ENCODE peak calls at places on chromosomes 11 and 22, in seven cellular contexts. One of them, this sample, is unnamed.

GRCh38 chr11:74023291-74023690 is 14.4 kb upstream of the UCP3 start:
- DNase-seq in stimulated activated CD4-positive, alpha-beta T cell treated with anti-CD3 and anti-CD28 coated beads, Interleukin-2, amount 100 ng/mL, for 24 hours: no peak
- DNase-seq in NCI-H187: no peak
- DNase-seq in iPS-NIHi11: no peak
- DNase-seq in EL: no peak
- DNase-seq in NCI-H460: no peak
- DNase-seq in WERI-Rb-1: no peak
- DNase-seq in this sample: no peak

GRCh38 chr11:78526497-78527146 is 48.0 kb downstream of the NARS2 start:
- DNase-seq in stimulated activated CD4-positive, alpha-beta T cell treated with anti-CD3 and anti-CD28 coated beads, Interleukin-2, amount 100 ng/mL, for 24 hours: no peak
- DNase-seq in NCI-H187: no peak
- DNase-seq in iPS-NIHi11: no peak
- DNase-seq in EL: no peak
- DNase-seq in NCI-H460: no peak
- DNase-seq in WERI-Rb-1: no peak
- DNase-seq in this sample: no peak

GRCh38 chr22:25774575-25775026 is 32.6 kb downstream of the MYO18B start:
- DNase-seq in stimulated activated CD4-positive, alpha-beta T cell treated with anti-CD3 and anti-CD28 coated beads, Interleukin-2, amount 100 ng/mL, for 24 hours: no peak
- DNase-seq in NCI-H187: no peak
- DNase-seq in iPS-NIHi11: peak
- DNase-seq in EL: no peak
- DNase-seq in NCI-H460: no peak
- DNase-seq in WERI-Rb-1: peak
- DNase-seq in this sample: peak

GRCh38 chr11:132099692-132100091 is 729.3 kb downstream of the NTM start:
- DNase-seq in stimulated activated CD4-positive, alpha-beta T cell treated with anti-CD3 and anti-CD28 coated beads, Interleukin-2, amount 100 ng/mL, for 24 hours: no peak
- DNase-seq in NCI-H187: no peak
- DNase-seq in iPS-NIHi11: peak
- DNase-seq in EL: no peak
- DNase-seq in NCI-H460: no peak
- DNase-seq in WERI-Rb-1: peak
- DNase-seq in this sample: peak

GRCh38 chr11:833114-833791 is 501 bp downstream of the CD151 start:
- DNase-seq in stimulated activated CD4-positive, alpha-beta T cell treated with anti-CD3 and anti-CD28 coated beads, Interleukin-2, amount 100 ng/mL, for 24 hours: no peak
- DNase-seq in NCI-H187: no peak
- DNase-seq in iPS-NIHi11: no peak
- DNase-seq in EL: peak
- DNase-seq in NCI-H460: no peak
- DNase-seq in WERI-Rb-1: no peak
- DNase-seq in this sample: peak

GRCh38 chr22:36028646-36029405 is at the start of gene RBFOX2:
- DNase-seq in stimulated activated CD4-positive, alpha-beta T cell treated with anti-CD3 and anti-CD28 coated beads, Interleukin-2, amount 100 ng/mL, for 24 hours: peak
- DNase-seq in NCI-H187: peak
- DNase-seq in iPS-NIHi11: peak
- DNase-seq in EL: peak
- DNase-seq in NCI-H460: peak
- DNase-seq in WERI-Rb-1: peak
- DNase-seq in this sample: peak

GRCh38 chr22:42321908-42322561 is 51.6 kb upstream of the TCF20 start:
- DNase-seq in stimulated activated CD4-positive, alpha-beta T cell treated with anti-CD3 and anti-CD28 coated beads, Interleukin-2, amount 100 ng/mL, for 24 hours: no peak
- DNase-seq in NCI-H187: peak
- DNase-seq in iPS-NIHi11: no peak
- DNase-seq in EL: no peak
- DNase-seq in NCI-H460: no peak
- DNase-seq in WERI-Rb-1: no peak
- DNase-seq in this sample: no peak

GRCh38 chr22:44862981-44863860 is 110.8 kb downstream of the ARHGAP8 start:
- DNase-seq in stimulated activated CD4-positive, alpha-beta T cell treated with anti-CD3 and anti-CD28 coated beads, Interleukin-2, amount 100 ng/mL, for 24 hours: no peak
- DNase-seq in NCI-H187: no peak
- DNase-seq in iPS-NIHi11: peak
- DNase-seq in EL: no peak
- DNase-seq in NCI-H460: no peak
- DNase-seq in WERI-Rb-1: peak
- DNase-seq in this sample: no peak

GRCh38 chr22:42905702-42906183 is 48.7 kb upstream of the ARFGAP3 start:
- DNase-seq in stimulated activated CD4-positive, alpha-beta T cell treated with anti-CD3 and anti-CD28 coated beads, Interleukin-2, amount 100 ng/mL, for 24 hours: no peak
- DNase-seq in NCI-H187: no peak
- DNase-seq in iPS-NIHi11: peak
- DNase-seq in EL: no peak
- DNase-seq in NCI-H460: no peak
- DNase-seq in WERI-Rb-1: no peak
- DNase-seq in this sample: no peak

GRCh38 chr22:27686534-27686933 is 115.0 kb downstream of the MN1 start:
- DNase-seq in stimulated activated CD4-positive, alpha-beta T cell treated with anti-CD3 and anti-CD28 coated beads, Interleukin-2, amount 100 ng/mL, for 24 hours: no peak
- DNase-seq in NCI-H187: no peak
- DNase-seq in iPS-NIHi11: no peak
- DNase-seq in EL: peak
- DNase-seq in NCI-H460: peak
- DNase-seq in WERI-Rb-1: no peak
- DNase-seq in this sample: no peak

GRCh38 chr11:77173494-77173893 is 45.4 kb downstream of the MYO7A start:
- DNase-seq in stimulated activated CD4-positive, alpha-beta T cell treated with anti-CD3 and anti-CD28 coated beads, Interleukin-2, amount 100 ng/mL, for 24 hours: no peak
- DNase-seq in NCI-H187: no peak
- DNase-seq in iPS-NIHi11: no peak
- DNase-seq in EL: no peak
- DNase-seq in NCI-H460: no peak
- DNase-seq in WERI-Rb-1: no peak
- DNase-seq in this sample: no peak

GRCh38 chr11:68839953-68840641 is 1.6 kb downstream of the CPT1A start:
- DNase-seq in stimulated activated CD4-positive, alpha-beta T cell treated with anti-CD3 and anti-CD28 coated beads, Interleukin-2, amount 100 ng/mL, for 24 hours: no peak
- DNase-seq in NCI-H187: no peak
- DNase-seq in iPS-NIHi11: peak
- DNase-seq in EL: peak
- DNase-seq in NCI-H460: no peak
- DNase-seq in WERI-Rb-1: no peak
- DNase-seq in this sample: no peak

GRCh38 chr11:4154503-4154902 is 59.9 kb downstream of the RRM1 start:
- DNase-seq in stimulated activated CD4-positive, alpha-beta T cell treated with anti-CD3 and anti-CD28 coated beads, Interleukin-2, amount 100 ng/mL, for 24 hours: no peak
- DNase-seq in NCI-H187: no peak
- DNase-seq in iPS-NIHi11: no peak
- DNase-seq in EL: no peak
- DNase-seq in NCI-H460: no peak
- DNase-seq in WERI-Rb-1: no peak
- DNase-seq in this sample: no peak

GRCh38 chr11:6604081-6604626 is 580 bp downstream of the ILK start:
- DNase-seq in stimulated activated CD4-positive, alpha-beta T cell treated with anti-CD3 and anti-CD28 coated beads, Interleukin-2, amount 100 ng/mL, for 24 hours: peak
- DNase-seq in NCI-H187: no peak
- DNase-seq in iPS-NIHi11: peak
- DNase-seq in EL: peak
- DNase-seq in NCI-H460: no peak
- DNase-seq in WERI-Rb-1: peak
- DNase-seq in this sample: peak

GRCh38 chr11:2806351-2807058 is 79.1 kb downstream of the CDKN1C start:
- DNase-seq in stimulated activated CD4-positive, alpha-beta T cell treated with anti-CD3 and anti-CD28 coated beads, Interleukin-2, amount 100 ng/mL, for 24 hours: no peak
- DNase-seq in NCI-H187: no peak
- DNase-seq in iPS-NIHi11: no peak
- DNase-seq in EL: no peak
- DNase-seq in NCI-H460: no peak
- DNase-seq in WERI-Rb-1: peak
- DNase-seq in this sample: peak

GRCh38 chr11:61609000-61609969 is 28.4 kb upstream of the SYT7 start:
- DNase-seq in stimulated activated CD4-positive, alpha-beta T cell treated with anti-CD3 and anti-CD28 coated beads, Interleukin-2, amount 100 ng/mL, for 24 hours: no peak
- DNase-seq in NCI-H187: no peak
- DNase-seq in iPS-NIHi11: no peak
- DNase-seq in EL: no peak
- DNase-seq in NCI-H460: no peak
- DNase-seq in WERI-Rb-1: peak
- DNase-seq in this sample: no peak

GRCh38 chr11:11480951-11481350 is 127.9 kb upstream of the CSNK2A3 start:
- DNase-seq in stimulated activated CD4-positive, alpha-beta T cell treated with anti-CD3 and anti-CD28 coated beads, Interleukin-2, amount 100 ng/mL, for 24 hours: no peak
- DNase-seq in NCI-H187: no peak
- DNase-seq in iPS-NIHi11: no peak
- DNase-seq in EL: no peak
- DNase-seq in NCI-H460: no peak
- DNase-seq in WERI-Rb-1: no peak
- DNase-seq in this sample: no peak

GRCh38 chr11:2588809-2589537 is 110.8 kb downstream of the KCNQ1OT1 start:
- DNase-seq in stimulated activated CD4-positive, alpha-beta T cell treated with anti-CD3 and anti-CD28 coated beads, Interleukin-2, amount 100 ng/mL, for 24 hours: peak
- DNase-seq in NCI-H187: no peak
- DNase-seq in iPS-NIHi11: peak
- DNase-seq in EL: no peak
- DNase-seq in NCI-H460: no peak
- DNase-seq in WERI-Rb-1: no peak
- DNase-seq in this sample: no peak

GRCh38 chr11:92340839-92341238 is 116.2 kb downstream of the FAT3 start:
- DNase-seq in stimulated activated CD4-positive, alpha-beta T cell treated with anti-CD3 and anti-CD28 coated beads, Interleukin-2, amount 100 ng/mL, for 24 hours: no peak
- DNase-seq in NCI-H187: no peak
- DNase-seq in iPS-NIHi11: peak
- DNase-seq in EL: peak
- DNase-seq in NCI-H460: no peak
- DNase-seq in WERI-Rb-1: peak
- DNase-seq in this sample: peak

GRCh38 chr11:122923302-122923701 is 40.7 kb downstream of the JHY start:
- DNase-seq in stimulated activated CD4-positive, alpha-beta T cell treated with anti-CD3 and anti-CD28 coated beads, Interleukin-2, amount 100 ng/mL, for 24 hours: no peak
- DNase-seq in NCI-H187: no peak
- DNase-seq in iPS-NIHi11: no peak
- DNase-seq in EL: no peak
- DNase-seq in NCI-H460: no peak
- DNase-seq in WERI-Rb-1: no peak
- DNase-seq in this sample: no peak

GRCh38 chr22:50606126-50606525 is 5.5 kb downstream of the MAPK8IP2 start:
- DNase-seq in stimulated activated CD4-positive, alpha-beta T cell treated with anti-CD3 and anti-CD28 coated beads, Interleukin-2, amount 100 ng/mL, for 24 hours: no peak
- DNase-seq in NCI-H187: no peak
- DNase-seq in iPS-NIHi11: no peak
- DNase-seq in EL: no peak
- DNase-seq in NCI-H460: no peak
- DNase-seq in WERI-Rb-1: no peak
- DNase-seq in this sample: no peak

GRCh38 chr11:103683581-103683980 is 352.9 kb upstream of the DDI1 start:
- DNase-seq in stimulated activated CD4-positive, alpha-beta T cell treated with anti-CD3 and anti-CD28 coated beads, Interleukin-2, amount 100 ng/mL, for 24 hours: no peak
- DNase-seq in NCI-H187: no peak
- DNase-seq in iPS-NIHi11: no peak
- DNase-seq in EL: peak
- DNase-seq in NCI-H460: no peak
- DNase-seq in WERI-Rb-1: no peak
- DNase-seq in this sample: no peak

GRCh38 chr11:12201016-12201985 is 90.9 kb downstream of the MICAL2 start:
- DNase-seq in stimulated activated CD4-positive, alpha-beta T cell treated with anti-CD3 and anti-CD28 coated beads, Interleukin-2, amount 100 ng/mL, for 24 hours: no peak
- DNase-seq in NCI-H187: no peak
- DNase-seq in iPS-NIHi11: no peak
- DNase-seq in EL: peak
- DNase-seq in NCI-H460: no peak
- DNase-seq in WERI-Rb-1: no peak
- DNase-seq in this sample: no peak

GRCh38 chr22:37337204-37337943 is 55.1 kb downstream of the CYTH4 start:
- DNase-seq in stimulated activated CD4-positive, alpha-beta T cell treated with anti-CD3 and anti-CD28 coated beads, Interleukin-2, amount 100 ng/mL, for 24 hours: no peak
- DNase-seq in NCI-H187: no peak
- DNase-seq in iPS-NIHi11: no peak
- DNase-seq in EL: peak
- DNase-seq in NCI-H460: no peak
- DNase-seq in WERI-Rb-1: no peak
- DNase-seq in this sample: no peak

GRCh38 chr22:20243545-20244249 is 24.4 kb downstream of the RTN4R start:
- DNase-seq in stimulated activated CD4-positive, alpha-beta T cell treated with anti-CD3 and anti-CD28 coated beads, Interleukin-2, amount 100 ng/mL, for 24 hours: peak
- DNase-seq in NCI-H187: peak
- DNase-seq in iPS-NIHi11: peak
- DNase-seq in EL: peak
- DNase-seq in NCI-H460: peak
- DNase-seq in WERI-Rb-1: peak
- DNase-seq in this sample: no peak

This sample was measured in ecto neural progenitor cell.